ENCODE peak calls at places on chromosomes 12 and 14, in nine cellular contexts. K is cardiac muscle cell, E is adrenal gland, O is Panc1, N is right atrium auricular region, R is neuronal stem cell, P is left lung, Q is testis, T is transverse colon. G is an unnamed sample.
A peak's percentile ranks its signal among the peaks of the same experiment; 100 is the strongest.

GRCh38 chr14:64807588-64807987 is 72.1 kb downstream of the SPTB start:
- DNase-seq in K (no peak), E (peak; percentile 71), O (no peak), N (no peak), R (no peak), P (no peak), Q (no peak), T (no peak), G (no peak)

GRCh38 chr12:113086249-113087164 is 30.0 kb downstream of the DTX1 start:
- DNase-seq in K (no peak), E (no peak), O (no peak), N (no peak), R (no peak), P (no peak), Q (peak; percentile 43), T (peak; percentile 50), G (no peak)

GRCh38 chr12:104656921-104657320 is 200.2 kb downstream of the CHST11 start:
- DNase-seq in K (no peak), E (peak; percentile 72), O (no peak), N (no peak), R (no peak), P (no peak), Q (no peak), T (no peak), G (no peak)

GRCh38 chr12:78192979-78193378 is 362.3 kb downstream of the NAV3 start:
- DNase-seq in K (no peak), E (no peak), O (no peak), N (no peak), R (no peak), P (no peak), Q (no peak), T (no peak), G (peak; percentile 20)

GRCh38 chr12:90978117-90978770 is 23.3 kb upstream of the CCER1 start:
- DNase-seq in K (peak; percentile 68), E (no peak), O (no peak), N (no peak), R (peak; percentile 29), P (no peak), Q (no peak), T (no peak), G (peak; percentile 46)

GRCh38 chr12:66624806-66625205 is 54.1 kb downstream of the GRIP1 start:
- DNase-seq in K (no peak), E (no peak), O (no peak), N (no peak), R (no peak), P (no peak), Q (no peak), T (no peak), G (no peak)

GRCh38 chr14:77316872-77317271 is 3.8 kb downstream of the POMT2 start:
- DNase-seq in K (no peak), E (peak; percentile 53), O (no peak), N (no peak), R (no peak), P (no peak), Q (no peak), T (peak; percentile 25), G (no peak)

GRCh38 chr12:84874125-84874824 is 38.3 kb downstream of the SLC6A15 start:
- DNase-seq in K (peak; percentile 77), E (no peak), O (peak; percentile 10), N (no peak), R (peak; percentile 55), P (no peak), Q (no peak), T (no peak), G (no peak)

GRCh38 chr12:122947352-122947792 is 18.9 kb downstream of the ABCB9 start:
- DNase-seq in K (no peak), E (no peak), O (no peak), N (peak; percentile 69), R (no peak), P (peak; percentile 67), Q (no peak), T (peak; percentile 72), G (no peak)

GRCh38 chr12:122944588-122944987 is 21.7 kb downstream of the ABCB9 start:
- DNase-seq in K (no peak), E (peak; percentile 35), O (no peak), N (no peak), R (no peak), P (no peak), Q (peak; percentile 91), T (peak; percentile 36), G (no peak)

GRCh38 chr12:122945047-122945592 is 21.1 kb downstream of the ABCB9 start:
- DNase-seq in K (no peak), E (peak; percentile 29), O (no peak), N (no peak), R (no peak), P (no peak), Q (peak; percentile 43), T (no peak), G (no peak)

GRCh38 chr12:122948605-122949004 is 17.7 kb downstream of the ABCB9 start:
- DNase-seq in K (no peak), E (no peak), O (no peak), N (no peak), R (no peak), P (no peak), Q (no peak), T (no peak), G (no peak)

DNA sequence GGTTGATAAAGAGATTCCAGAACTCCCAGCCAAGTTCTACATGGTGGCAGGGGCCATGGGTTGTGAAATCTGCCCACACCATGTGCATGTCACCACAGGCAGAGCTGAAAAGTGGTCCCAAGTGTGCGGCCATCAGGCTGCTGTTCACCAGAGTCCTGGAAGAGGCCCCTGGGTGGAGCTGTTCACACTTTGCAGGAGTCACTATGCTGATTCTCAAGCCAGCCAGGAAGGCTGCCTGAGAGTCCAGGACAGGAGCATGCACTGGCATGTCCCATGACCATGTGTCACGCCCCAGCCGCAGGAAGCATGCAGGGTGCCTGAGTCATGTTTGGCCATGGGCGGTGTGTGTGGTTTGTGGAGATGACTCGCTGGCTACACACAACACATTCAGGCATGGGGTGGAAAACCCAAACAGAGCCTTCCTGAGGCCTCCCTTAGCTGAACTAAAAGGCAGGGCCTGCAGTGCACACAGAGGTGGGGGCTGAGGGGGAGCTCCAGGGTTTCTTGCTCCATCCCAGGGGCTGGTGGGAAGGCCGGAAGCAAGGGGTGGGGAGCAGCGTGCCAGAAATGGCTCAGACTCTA is 19.5 kb downstream of the ABCB9 start:
- DNase-seq in K (peak; percentile 35), E (peak; percentile 96), O (peak; percentile 91), N (peak; percentile 96), R (no peak), P (peak; percentile 94), Q (peak; percentile 63), T (peak; percentile 88), G (peak; percentile 98)
- H3K27me3 ChIP-seq in K (no peaks in the 10 kb centered on the region), E (no peaks in the 10 kb centered on the region), O (no peaks in the 10 kb centered on the region), N (no peaks in the 10 kb centered on the region), R (no peaks in the 10 kb centered on the region), P (no peaks in the 10 kb centered on the region), Q (no peaks in the 10 kb centered on the region), T (no peaks in the 10 kb centered on the region), G (no peaks in the 10 kb centered on the region)

GRCh38 chr12:12381982-12382381 is 25.1 kb downstream of the BORCS5 start:
- DNase-seq in K (no peak), E (no peak), O (no peak), N (no peak), R (no peak), P (no peak), Q (no peak), T (no peak), G (no peak)
- H3K27me3 ChIP-seq in K (no peaks in the 10 kb centered on the region), E (no peaks in the 10 kb centered on the region), O (no peaks in the 10 kb centered on the region), N (no peaks in the 10 kb centered on the region), R (no peaks in the 10 kb centered on the region), P (no peaks in the 10 kb centered on the region), Q (no peaks in the 10 kb centered on the region), T (no peaks in the 10 kb centered on the region), G (no peaks in the 10 kb centered on the region)

GRCh38 chr12:52261211-52261484 is 13.3 kb upstream of the KRT86 start:
- DNase-seq in K (no peak), E (no peak), O (no peak), N (no peak), R (no peak), P (no peak), Q (no peak), T (no peak), G (no peak)

GRCh38 chr12:52258335-52258901 is 16.0 kb upstream of the KRT86 start:
- DNase-seq in K (peak; percentile 41), E (peak; percentile 32), O (no peak), N (no peak), R (peak; percentile 35), P (no peak), Q (peak; percentile 21), T (no peak), G (no peak)

GRCh38 chr12:52259850-52260249 is 14.6 kb upstream of the KRT86 start:
- DNase-seq in K (no peak), E (no peak), O (no peak), N (no peak), R (no peak), P (no peak), Q (no peak), T (no peak), G (no peak)

GRCh38 chr12:52262286-52262685 is 12.2 kb upstream of the KRT86 start:
- DNase-seq in K (no peak), E (no peak), O (no peak), N (no peak), R (no peak), P (no peak), Q (no peak), T (no peak), G (no peak)

DNA sequence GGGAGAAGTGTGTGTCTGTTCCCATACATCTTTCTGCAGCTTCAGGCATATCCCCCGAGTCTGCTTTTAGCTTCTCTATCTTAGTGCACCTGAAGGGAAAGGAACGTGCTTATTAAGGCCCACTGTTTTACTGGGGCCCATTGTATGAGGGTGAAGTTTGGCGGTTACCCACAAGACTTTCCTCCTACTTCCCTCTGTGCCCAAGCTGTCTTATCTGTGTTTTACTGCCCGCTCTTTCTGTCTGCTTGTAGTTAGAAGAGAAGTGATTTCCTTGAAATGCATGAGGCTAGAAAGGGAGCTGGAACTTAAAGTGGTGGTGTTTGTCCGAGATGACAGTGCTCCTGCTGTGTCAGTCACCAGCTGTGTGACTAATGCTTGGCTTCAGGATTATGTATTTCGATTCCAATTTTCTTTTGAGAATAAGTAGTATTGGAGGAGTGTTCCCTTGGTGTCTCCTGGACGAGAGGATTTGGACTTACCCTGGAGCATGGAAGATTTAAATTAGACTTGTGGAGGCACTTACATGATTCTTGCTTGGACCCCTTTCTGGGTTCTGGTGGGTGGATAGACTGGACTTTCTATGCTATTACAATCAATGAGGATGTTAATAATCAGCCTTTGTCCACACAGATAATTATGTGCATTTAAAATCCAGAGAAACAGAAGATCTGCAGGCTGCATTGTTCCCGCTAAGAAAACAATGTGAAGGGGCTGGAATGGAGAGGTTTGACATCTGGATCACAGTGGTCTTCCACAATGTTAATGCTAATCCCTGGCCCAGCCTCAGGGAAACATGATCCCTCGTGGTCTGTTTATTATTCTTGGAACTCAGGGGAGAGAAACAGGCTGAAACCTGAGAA is 13.9 kb upstream of the KRT86 start:
- DNase-seq in K (no peak), E (no peak), O (no peak), N (no peak), R (no peak), P (no peak), Q (no peak), T (no peak), G (no peak)
- H3K27me3 ChIP-seq in K (peaks cover 60% of the 10 kb centered on the region), E (no peaks in the 10 kb centered on the region), O (no peaks in the 10 kb centered on the region), N (peaks cover 14% of the 10 kb centered on the region), R (peaks cover 24% of the 10 kb centered on the region), P (peaks cover 39% of the 10 kb centered on the region), Q (no peaks in the 10 kb centered on the region), T (peaks cover 50% of the 10 kb centered on the region), G (peaks cover 4% of the 10 kb centered on the region)

DNA sequence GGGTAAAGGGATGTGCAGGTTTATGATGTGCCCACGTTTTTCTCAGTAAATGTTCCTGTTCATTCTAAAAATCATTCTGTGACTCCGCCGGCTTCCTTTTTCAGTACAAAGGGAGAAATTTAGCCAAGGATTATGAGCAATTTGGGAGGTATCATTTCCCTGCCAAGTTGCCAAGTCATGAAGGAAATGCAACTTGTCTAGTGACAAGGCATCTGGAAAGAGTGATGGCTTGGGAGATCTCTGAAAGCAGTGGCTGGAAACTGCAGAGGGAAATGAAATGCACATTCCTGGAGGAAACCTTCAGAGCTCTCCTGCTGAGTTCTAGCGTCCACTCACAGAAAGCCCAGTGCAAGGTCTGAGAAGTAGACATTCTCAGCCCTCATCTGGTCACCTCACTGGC is 91.8 kb downstream of the GALC start:
- DNase-seq in K (no peak), E (no peak), O (no peak), N (no peak), R (no peak), P (no peak), Q (no peak), T (no peak), G (no peak)
- H3K27me3 ChIP-seq in K (no peaks in the 10 kb centered on the region), E (no peaks in the 10 kb centered on the region), O (no peaks in the 10 kb centered on the region), N (no peaks in the 10 kb centered on the region), R (no peaks in the 10 kb centered on the region), P (no peaks in the 10 kb centered on the region), Q (no peaks in the 10 kb centered on the region), T (peaks cover 18% of the 10 kb centered on the region), G (no peaks in the 10 kb centered on the region)